ENCODE peak calls at places on chromosomes 11 and 22, in four cellular contexts. U is MM.1S, F is lower lobe of right lung, I is nephron progenitor cell. H is an unnamed sample.

GRCh38 chr22:44995282-44995597 is 14.6 kb downstream of the PHF21B start:
- DNase-seq in U (no peak), F (no peak), I (no peak), H (no peak)

GRCh38 chr11:96052921-96053631 is 129.2 kb upstream of the MTMR2 start:
- DNase-seq in U (no peak), F (no peak), I (no peak), H (peak)

GRCh38 chr11:116207781-116208180 is 565.0 kb downstream of the BUD13 start:
- DNase-seq in U (no peak), F (no peak), I (no peak), H (no peak)

GRCh38 chr22:28799125-28799833 is 1.1 kb downstream of the XBP1 start:
- DNase-seq in U (peak), F (peak), I (no peak), H (peak)

GRCh38 chr22:39090426-39091064 is 6.5 kb upstream of the APOBEC3H start:
- DNase-seq in U (no peak), F (peak), I (no peak), H (peak)

GRCh38 chr11:35811783-35812182 is 132.1 kb upstream of the LDLRAD3 start:
- DNase-seq in U (no peak), F (no peak), I (no peak), H (no peak)

GRCh38 chr22:30212363-30212995 is 34.1 kb downstream of the LIF start:
- DNase-seq in U (no peak), F (peak), I (no peak), H (peak)

GRCh38 chr11:15988693-15989231 is 367.6 kb downstream of the SOX6 start:
- DNase-seq in U (no peak), F (no peak), I (no peak), H (no peak)

GRCh38 chr11:130801287-130802146 is 114.8 kb downstream of the SNX19 start:
- DNase-seq in U (peak), F (no peak), I (peak), H (no peak)

GRCh38 chr11:12200359-12201015 is 90.1 kb downstream of the MICAL2 start:
- DNase-seq in U (no peak), F (no peak), I (no peak), H (peak)

GRCh38 chr11:15157181-15157580 is 42.5 kb downstream of the INSC start:
- DNase-seq in U (no peak), F (no peak), I (no peak), H (peak)

GRCh38 chr11:128516467-128516778 is 70.9 kb downstream of the ETS1 start:
- DNase-seq in U (no peak), F (no peak), I (no peak), H (no peak)

DNA sequence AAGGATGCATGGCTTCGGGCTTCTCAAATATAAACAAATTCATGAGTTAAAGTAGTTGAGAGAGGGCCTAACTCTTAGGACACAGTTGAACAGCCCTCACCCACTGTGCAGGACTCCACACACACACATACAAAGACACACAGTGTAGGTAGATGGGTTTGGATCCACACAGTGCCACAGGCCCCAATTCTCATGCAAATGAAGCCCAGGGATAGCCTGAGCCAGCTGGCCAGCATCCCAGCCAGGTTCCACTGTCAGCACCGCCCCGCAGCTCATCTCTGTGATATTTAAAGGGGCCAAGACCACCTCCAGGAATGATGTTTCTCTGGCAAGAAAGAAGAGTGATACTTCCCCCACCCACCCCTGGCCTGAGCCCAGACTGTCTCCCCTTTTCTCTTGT is 11.7 kb downstream of the SLC35C1 start:
- DNase-seq in U (no peak), F (no peak), I (no peak), H (no peak)
- TF ChIP-seq CTCF in U (no peak), F (no peak), I (no peak), H (no peak)

GRCh38 chr11:299951-300735 is 817 bp upstream of the IFITM5 start:
- DNase-seq in U (no peak), F (peak), I (peak), H (no peak)
- TF ChIP-seq CTCF in U (no peak), F (peak), I (no peak), H (no peak)

GRCh38 chr11:17719940-17720795 is 797 bp downstream of the MYOD1 start:
- DNase-seq in U (no peak), F (no peak), I (peak), H (no peak)
- TF ChIP-seq CTCF in U (no peak), F (no peak), I (peak), H (no peak)

DNA sequence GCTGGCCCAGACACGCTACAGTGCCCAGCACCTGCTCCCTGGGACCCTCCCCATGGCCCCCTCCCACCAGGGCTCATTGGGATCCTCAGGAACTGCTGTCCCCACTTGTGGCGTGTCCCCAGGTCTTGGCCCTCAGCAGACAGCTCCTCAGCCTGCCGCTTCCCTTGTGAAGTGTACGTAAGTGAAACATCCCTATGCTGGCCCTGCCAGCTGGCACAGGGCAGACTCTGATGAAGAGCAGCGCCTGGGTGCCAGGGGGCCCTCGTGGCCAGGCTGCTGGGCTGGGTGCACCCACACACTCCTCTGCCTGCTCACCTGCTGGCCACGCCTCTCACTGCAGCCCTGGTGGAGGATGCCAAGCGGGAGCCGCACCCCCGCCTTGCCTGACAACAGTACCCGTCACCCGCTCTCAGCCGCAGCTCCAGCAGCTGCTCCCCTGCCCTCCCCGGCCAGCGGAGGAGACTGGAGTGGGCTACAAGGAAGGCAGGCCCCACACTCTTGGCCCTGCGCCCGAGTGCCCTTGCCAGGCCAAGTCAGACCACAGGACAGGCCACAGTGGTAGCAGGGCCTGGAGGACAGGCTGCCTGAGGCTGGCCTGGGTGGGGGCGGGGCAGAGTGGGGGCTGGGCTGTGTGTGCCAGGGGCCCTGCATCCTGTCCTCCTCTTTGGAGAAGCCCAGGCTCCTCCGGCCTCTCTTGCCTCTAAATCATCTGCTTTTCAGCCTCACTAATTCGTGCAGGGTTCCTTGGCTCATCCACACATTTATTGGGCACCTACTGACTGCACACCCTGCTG is 39.5 kb downstream of the IGF2 start:
- DNase-seq in U (no peak), F (peak), I (no peak), H (peak)
- TF ChIP-seq CTCF in U (no peak), F (no peak), I (no peak), H (peak)

DNA sequence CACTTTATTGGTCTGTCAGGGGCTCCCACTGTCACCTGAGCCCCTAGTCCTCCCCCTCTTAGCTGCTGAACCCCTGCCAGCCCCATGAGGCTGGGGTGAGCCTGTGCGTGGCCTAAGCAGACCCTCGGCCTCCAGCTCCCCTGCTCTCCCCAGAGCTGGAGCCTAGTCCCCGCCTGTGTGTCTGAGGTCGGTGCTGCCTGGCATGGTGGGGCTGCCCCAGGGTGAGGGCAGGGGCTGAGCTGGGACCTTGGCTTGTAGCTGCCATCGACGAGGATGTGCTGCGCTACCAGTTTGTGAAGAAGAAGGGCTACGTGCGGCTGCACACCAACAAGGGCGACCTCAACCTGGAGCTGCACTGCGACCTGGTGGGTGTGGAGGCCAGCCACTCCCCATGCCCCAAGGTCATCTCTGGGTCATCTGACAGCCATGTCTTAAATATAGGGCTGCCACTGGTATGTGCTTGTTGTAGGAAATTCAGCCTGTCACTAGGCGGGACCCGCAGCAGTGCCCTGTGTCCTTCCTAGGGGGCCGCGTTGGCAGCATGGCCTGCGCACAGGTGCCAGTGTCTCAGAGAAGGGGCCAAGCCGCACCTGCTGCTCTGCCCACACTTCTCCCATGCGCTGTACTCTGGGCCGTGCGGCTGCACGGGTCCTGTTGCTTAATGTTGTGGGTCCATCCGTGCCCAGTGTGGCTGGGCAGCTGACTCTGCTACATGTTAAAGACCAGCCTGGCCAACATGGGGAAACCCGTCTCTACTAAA is 21.0 kb downstream of the PPIL2 start:
- DNase-seq in U (no peak), F (no peak), I (no peak), H (no peak)
- TF ChIP-seq CTCF in U (no peak), F (no peak), I (no peak), H (no peak)

H was measured in epithelial cell of esophagus.